ENCODE peak calls at places on chromosome 20, in five cellular contexts. One of them, this sample, is unnamed.

GRCh38 chr20:33647603-33648395 is 14.3 kb upstream of the C20orf144 start:
- DNase-seq in HTR-8/SVneo: no peak
- DNase-seq in GM13976: peak; percentile 76
- DNase-seq in HFFc6: peak; percentile 32
- DNase-seq in heart right ventricle: no peak
- DNase-seq in this sample: no peak

GRCh38 chr20:7346562-7346961 is 579.1 kb downstream of the BMP2 start:
- DNase-seq in HTR-8/SVneo: no peak
- DNase-seq in GM13976: no peak
- DNase-seq in HFFc6: no peak
- DNase-seq in heart right ventricle: no peak
- DNase-seq in this sample: no peak

GRCh38 chr20:24493181-24493580 is 23.8 kb downstream of the SYNDIG1 start:
- DNase-seq in HTR-8/SVneo: no peak
- DNase-seq in GM13976: no peak
- DNase-seq in HFFc6: no peak
- DNase-seq in heart right ventricle: no peak
- DNase-seq in this sample: no peak

GRCh38 chr20:57501461-57502330 is 23.2 kb downstream of the CTCFL start:
- DNase-seq in HTR-8/SVneo: peak; percentile 100
- DNase-seq in GM13976: no peak
- DNase-seq in HFFc6: peak; percentile 28
- DNase-seq in heart right ventricle: no peak
- DNase-seq in this sample: no peak

GRCh38 chr20:58004146-58004545 is 224.3 kb downstream of the ANKRD60 start:
- DNase-seq in HTR-8/SVneo: no peak
- DNase-seq in GM13976: no peak
- DNase-seq in HFFc6: no peak
- DNase-seq in heart right ventricle: no peak
- DNase-seq in this sample: no peak

GRCh38 chr20:47691632-47692031 is 93.6 kb downstream of the SULF2 start:
- DNase-seq in HTR-8/SVneo: no peak
- DNase-seq in GM13976: no peak
- DNase-seq in HFFc6: peak; percentile 26
- DNase-seq in heart right ventricle: no peak
- DNase-seq in this sample: no peak

GRCh38 chr20:48039514-48039913 is 254.2 kb upstream of the SULF2 start:
- DNase-seq in HTR-8/SVneo: no peak
- DNase-seq in GM13976: no peak
- DNase-seq in HFFc6: no peak
- DNase-seq in heart right ventricle: no peak
- DNase-seq in this sample: no peak

GRCh38 chr20:62297449-62298227 is 5.2 kb upstream of the ADRM1 start:
- DNase-seq in HTR-8/SVneo: no peak
- DNase-seq in GM13976: no peak
- DNase-seq in HFFc6: no peak
- DNase-seq in heart right ventricle: no peak
- DNase-seq in this sample: no peak

GRCh38 chr20:62924567-62925419 is 1.5 kb downstream of the DIDO1 start:
- DNase-seq in HTR-8/SVneo: no peak
- DNase-seq in GM13976: no peak
- DNase-seq in HFFc6: peak; percentile 22
- DNase-seq in heart right ventricle: no peak
- DNase-seq in this sample: no peak

GRCh38 chr20:40868568-40869223 is 159.9 kb upstream of the TOP1 start:
- DNase-seq in HTR-8/SVneo: no peak
- DNase-seq in GM13976: no peak
- DNase-seq in HFFc6: peak; percentile 50
- DNase-seq in heart right ventricle: no peak
- DNase-seq in this sample: no peak

GRCh38 chr20:15296422-15296821 is 959.0 kb upstream of the FLRT3 start:
- DNase-seq in HTR-8/SVneo: no peak
- DNase-seq in GM13976: no peak
- DNase-seq in HFFc6: no peak
- DNase-seq in heart right ventricle: no peak
- DNase-seq in this sample: no peak

GRCh38 chr20:25248501-25249172 is 752 bp downstream of the PYGB start:
- DNase-seq in HTR-8/SVneo: peak; percentile 28
- DNase-seq in GM13976: peak; percentile 65
- DNase-seq in HFFc6: peak; percentile 23
- DNase-seq in heart right ventricle: peak; percentile 51
- DNase-seq in this sample: no peak

GRCh38 chr20:59514554-59514953 is 89.8 kb upstream of the PHACTR3 start:
- DNase-seq in HTR-8/SVneo: no peak
- DNase-seq in GM13976: no peak
- DNase-seq in HFFc6: no peak
- DNase-seq in heart right ventricle: no peak
- DNase-seq in this sample: no peak

GRCh38 chr20:33963756-33964155 is 30.0 kb upstream of the RALY start:
- DNase-seq in HTR-8/SVneo: no peak
- DNase-seq in GM13976: no peak
- DNase-seq in HFFc6: no peak
- DNase-seq in heart right ventricle: no peak
- DNase-seq in this sample: no peak

GRCh38 chr20:5888051-5888450 is 62.3 kb downstream of the TRMT6 start:
- DNase-seq in HTR-8/SVneo: no peak
- DNase-seq in GM13976: no peak
- DNase-seq in HFFc6: no peak
- DNase-seq in heart right ventricle: no peak
- DNase-seq in this sample: no peak

This sample was measured in stimulated activated naive B cell treated with anti-CD40 and anti-IgM and Interleukin-4, amounts not matched to agents 10 μg/mL and 1 μg/mL and 100 μg/mL, for 72 hours.